ENCODE peak calls at places on chromosome 19, in seven cellular contexts. One of them, this sample, is unnamed.

GRCh38 chr19:11446652-11447301 is 11.3 kb downstream of the PRKCSH start:
- DNase-seq in CD8-positive, alpha-beta T cell: peak; percentile 57
- DNase-seq in NCI-H69: peak; percentile 58
- DNase-seq in naive thymus-derived CD4-positive, alpha-beta T cell: no peak
- DNase-seq in Karpas-422: peak; percentile 78
- DNase-seq in brain microvascular endothelial cell: no peak
- DNase-seq in activated T-cell treated with anti-CD3 and anti-CD28 coated beads, Interleukin-2, amount 50 U/mL, for 1 hour: peak; percentile 61
- DNase-seq in this sample: peak; percentile 59

GRCh38 chr19:3491396-3492119 is 8.3 kb upstream of the SMIM44 start:
- DNase-seq in NCI-H69: no peak
- DNase-seq in activated T-cell treated with anti-CD3 and anti-CD28 coated beads, Interleukin-2, amount 50 U/mL, for 1 hour: no peak
- DNase-seq in CD8-positive, alpha-beta T cell: no peak
- DNase-seq in brain microvascular endothelial cell: no peak
- DNase-seq in naive thymus-derived CD4-positive, alpha-beta T cell: no peak
- DNase-seq in Karpas-422: no peak
- DNase-seq in this sample: no peak

GRCh38 chr19:50002386-50002960 is 22.7 kb downstream of the VRK3 start:
- DNase-seq in brain microvascular endothelial cell: no peak
- DNase-seq in activated T-cell treated with anti-CD3 and anti-CD28 coated beads, Interleukin-2, amount 50 U/mL, for 1 hour: no peak
- DNase-seq in Karpas-422: no peak
- DNase-seq in CD8-positive, alpha-beta T cell: no peak
- DNase-seq in naive thymus-derived CD4-positive, alpha-beta T cell: no peak
- DNase-seq in NCI-H69: no peak
- DNase-seq in this sample: no peak

GRCh38 chr19:27815985-27816384 is 1397.0 kb downstream of the UQCRFS1 start:
- DNase-seq in naive thymus-derived CD4-positive, alpha-beta T cell: no peak
- DNase-seq in Karpas-422: no peak
- DNase-seq in activated T-cell treated with anti-CD3 and anti-CD28 coated beads, Interleukin-2, amount 50 U/mL, for 1 hour: no peak
- DNase-seq in NCI-H69: no peak
- DNase-seq in CD8-positive, alpha-beta T cell: no peak
- DNase-seq in brain microvascular endothelial cell: no peak
- DNase-seq in this sample: no peak

GRCh38 chr19:35787227-35787799 is 11.9 kb downstream of the ARHGAP33 start:
- DNase-seq in brain microvascular endothelial cell: no peak
- DNase-seq in Karpas-422: no peak
- DNase-seq in naive thymus-derived CD4-positive, alpha-beta T cell: no peak
- DNase-seq in CD8-positive, alpha-beta T cell: no peak
- DNase-seq in NCI-H69: no peak
- DNase-seq in activated T-cell treated with anti-CD3 and anti-CD28 coated beads, Interleukin-2, amount 50 U/mL, for 1 hour: no peak
- DNase-seq in this sample: no peak

GRCh38 chr19:45419396-45419795 is 4.3 kb downstream of the ERCC1 start:
- DNase-seq in NCI-H69: no peak
- DNase-seq in Karpas-422: peak; percentile 90
- DNase-seq in CD8-positive, alpha-beta T cell: no peak
- DNase-seq in naive thymus-derived CD4-positive, alpha-beta T cell: no peak
- DNase-seq in activated T-cell treated with anti-CD3 and anti-CD28 coated beads, Interleukin-2, amount 50 U/mL, for 1 hour: no peak
- DNase-seq in brain microvascular endothelial cell: no peak
- DNase-seq in this sample: peak; percentile 89

GRCh38 chr19:40594251-40594650 is 6.9 kb upstream of the LTBP4 start:
- DNase-seq in Karpas-422: peak; percentile 75
- DNase-seq in brain microvascular endothelial cell: no peak
- DNase-seq in naive thymus-derived CD4-positive, alpha-beta T cell: no peak
- DNase-seq in activated T-cell treated with anti-CD3 and anti-CD28 coated beads, Interleukin-2, amount 50 U/mL, for 1 hour: no peak
- DNase-seq in CD8-positive, alpha-beta T cell: no peak
- DNase-seq in NCI-H69: peak; percentile 22
- DNase-seq in this sample: peak; percentile 36

GRCh38 chr19:31214997-31215396 is 134.2 kb downstream of the TSHZ3 start:
- DNase-seq in brain microvascular endothelial cell: no peak
- DNase-seq in Karpas-422: no peak
- DNase-seq in activated T-cell treated with anti-CD3 and anti-CD28 coated beads, Interleukin-2, amount 50 U/mL, for 1 hour: no peak
- DNase-seq in CD8-positive, alpha-beta T cell: no peak
- DNase-seq in naive thymus-derived CD4-positive, alpha-beta T cell: no peak
- DNase-seq in NCI-H69: no peak
- DNase-seq in this sample: no peak